ENCODE peak calls at places on chromosomes 16 and 17, in five cellular contexts. P is central memory CD4-positive, alpha-beta T cell; G is stimulated activated CD8-positive, alpha-beta memory T cell treated with anti-CD3 and anti-CD28 coated beads, Interleukin-2, amount 100 ng/mL, for 1 hour; K is IMR-90; A is posterior cingulate gyrus. V is an unnamed sample.

GRCh38 chr17:59761385-59762021 is 54.0 kb downstream of the VMP1 start:
- DNase-seq in K (peak), G (no peak), A (no peak), P (no peak), V (no peak)

GRCh38 chr17:76727745-76728456 is 1.3 kb downstream of the METTL23 start:
- DNase-seq in P (peak), A (no peak), K (no peak), G (no peak), V (no peak)

GRCh38 chr16:12468552-12468951 is 335.1 kb downstream of the CPPED1 start:
- DNase-seq in G (no peak), P (no peak), K (no peak), A (no peak), V (no peak)

GRCh38 chr17:28406478-28406824 is 439 bp upstream of the SLC46A1 start:
- DNase-seq in P (no peak), G (no peak), A (no peak), K (no peak), V (peak)

GRCh38 chr16:56824335-56824734 is 40.7 kb upstream of the SLC12A3 start:
- DNase-seq in A (no peak), P (no peak), K (no peak), G (no peak), V (peak)

GRCh38 chr17:63974594-63975192 is 2.0 kb upstream of the SCN4A start:
- DNase-seq in A (no peak), G (no peak), K (peak), P (no peak), V (no peak)

GRCh38 chr16:12187939-12188673 is 211.6 kb downstream of the SNX29 start:
- DNase-seq in K (no peak), A (no peak), G (no peak), P (no peak), V (no peak)

GRCh38 chr17:78281249-78281865 is 49.9 kb downstream of the TMEM235 start:
- DNase-seq in K (peak), G (no peak), P (no peak), A (peak), V (no peak)

GRCh38 chr17:78324391-78325075 is 35.3 kb downstream of the SOCS3 start:
- DNase-seq in P (no peak), K (peak), G (no peak), A (peak), V (peak)

GRCh38 chr16:75262104-75262799 is 10.8 kb upstream of the BCAR1 start:
- DNase-seq in P (no peak), G (no peak), A (no peak), K (no peak), V (no peak)

GRCh38 chr16:6165330-6165984 is 1067.9 kb upstream of the EEF2KMT start:
- DNase-seq in A (no peak), P (no peak), G (no peak), K (no peak), V (no peak)

GRCh38 chr17:81285179-81285878 is 9.8 kb downstream of the SLC38A10 start:
- DNase-seq in A (no peak), G (peak), P (peak), K (peak), V (peak)